ENCODE peak calls at places on chromosomes 3 and 15, in eight cellular contexts. P is GM23338, R is HCT116, I is OCI-LY7, L is GM23248, M is PC-9, G is PC-3, H is MM.1S. N is an unnamed sample. For H3K4me1 and H3K9me2, the result is how much of the 10 kb centered on the place peaks cover.

GRCh38 chr15:22839046-22839705 is 710 bp downstream of the NIPA2 start:
- DNase-seq in P (no peak), R (no peak), I (peak), L (peak), M (no peak), G (no peak), H (peak), N (no peak)

GRCh38 chr3:146396792-146397191 is 72.6 kb downstream of the PLSCR2 start:
- DNase-seq in P (no peak), R (no peak), I (no peak), L (no peak), M (no peak), G (no peak), H (no peak), N (no peak)

GRCh38 chr3:181326637-181327223 is 337.2 kb upstream of the DNAJC19 start:
- DNase-seq in P (peak), R (peak), I (peak), L (peak), M (no peak), G (peak), H (peak), N (peak)

GRCh38 chr3:32500880-32501784 is 1.5 kb downstream of the CMTM6 start:
- DNase-seq in P (peak), R (no peak), I (peak), L (peak), M (no peak), G (no peak), H (no peak), N (no peak)

GRCh38 chr3:157542711-157543485 is 39.7 kb upstream of the VEPH1 start:
- DNase-seq in P (peak), R (no peak), I (no peak), L (peak), M (peak), G (peak), H (no peak), N (peak)

GRCh38 chr3:42504334-42505202 is 2.1 kb downstream of the VIPR1 start:
- DNase-seq in P (no peak), R (no peak), I (no peak), L (no peak), M (no peak), G (no peak), H (no peak), N (peak)

GRCh38 chr3:184148065-184148464 is 7.1 kb upstream of the DVL3 start:
- DNase-seq in P (no peak), R (no peak), I (no peak), L (no peak), M (no peak), G (no peak), H (no peak), N (no peak)

GRCh38 chr15:90550919-90551318 is 21.2 kb downstream of the CRTC3 start:
- DNase-seq in P (no peak), R (no peak), I (peak), L (peak), M (no peak), G (no peak), H (no peak), N (no peak)

GRCh38 chr3:17967953-17968352 is 225.5 kb upstream of the TBC1D5 start:
- DNase-seq in P (no peak), R (no peak), I (no peak), L (no peak), M (no peak), G (no peak), H (no peak), N (no peak)

GRCh38 chr3:62755285-62755684 is 119.9 kb downstream of the CADPS start:
- DNase-seq in P (no peak), R (no peak), I (peak), L (peak), M (no peak), G (peak), H (no peak), N (no peak)

GRCh38 chr3:44184319-44184953 is 57.2 kb upstream of the TOPAZ1 start:
- DNase-seq in P (peak), R (no peak), I (peak), L (peak), M (no peak), G (no peak), H (peak), N (no peak)

DNA sequence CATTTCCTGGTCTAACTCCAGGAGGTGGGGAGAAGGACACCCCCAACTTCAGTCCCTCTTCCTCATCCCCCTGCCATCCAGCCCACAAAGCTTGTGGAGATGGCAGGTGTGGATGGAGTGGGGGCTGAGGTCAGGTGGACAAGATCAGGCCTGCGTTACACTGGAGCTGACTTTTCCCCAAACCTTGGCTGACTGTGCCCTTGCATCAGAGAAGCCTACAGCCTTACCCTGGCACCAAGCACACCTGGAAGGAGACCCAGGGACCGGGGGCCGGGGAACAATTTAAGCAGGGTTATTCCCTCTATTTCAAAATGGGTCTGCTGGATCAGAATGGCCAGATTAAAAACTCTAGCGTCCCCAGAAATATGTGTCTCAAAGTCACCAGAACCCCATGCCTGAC is 14.4 kb downstream of the TNK2 start:
- DNase-seq in P (no peak), R (no peak), I (no peak), L (no peak), M (no peak), G (no peak), H (no peak), N (no peak)
- H3K4me1 ChIP-seq in P (under half), R (under half), I (under half), L (under half), M (under half), G (under half), H (under half), N (under half)

DNA sequence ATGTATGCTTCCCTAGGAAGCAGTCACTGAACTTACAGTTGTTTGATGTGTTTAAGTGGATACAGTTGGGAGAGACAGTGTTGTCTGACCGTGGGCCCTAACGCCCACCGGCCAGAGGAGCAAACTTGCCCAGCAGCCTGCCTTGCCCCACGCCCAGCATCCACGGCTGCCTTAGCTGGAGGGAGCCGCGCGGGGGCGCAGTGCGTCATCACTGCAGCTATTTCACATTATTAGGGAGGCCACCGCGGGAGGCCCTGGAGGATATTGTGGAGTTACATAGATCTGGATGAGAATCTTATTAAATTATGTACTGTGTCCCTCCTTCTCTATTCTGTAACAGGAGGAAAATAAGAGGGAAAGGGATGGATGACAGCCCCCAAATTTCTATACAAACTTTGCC is 267.2 kb downstream of the GABRG3 start:
- DNase-seq in P (peak), R (no peak), I (no peak), L (no peak), M (no peak), G (no peak), H (no peak), N (no peak)
- H3K9me2 ChIP-seq in P (under half), R (under half), I (under half), L (under half), M (under half), G (under half), H (under half), N (under half)

GRCh38 chr3:179526482-179526881 is 36.2 kb upstream of the ACTL6A start:
- DNase-seq in P (no peak), R (no peak), I (no peak), L (no peak), M (no peak), G (no peak), H (no peak), N (no peak)

GRCh38 chr3:179528786-179529185 is 33.9 kb upstream of the ACTL6A start:
- DNase-seq in P (no peak), R (no peak), I (no peak), L (peak), M (no peak), G (peak), H (no peak), N (no peak)

GRCh38 chr3:179526989-179527391 is 35.7 kb upstream of the ACTL6A start:
- DNase-seq in P (peak), R (no peak), I (no peak), L (peak), M (no peak), G (peak), H (no peak), N (peak)
- H3K4me2 ChIP-seq in P (peak), R (peak), I (no peak), L (peak), M (peak), G (peak), H (no peak), N (peak)

DNA sequence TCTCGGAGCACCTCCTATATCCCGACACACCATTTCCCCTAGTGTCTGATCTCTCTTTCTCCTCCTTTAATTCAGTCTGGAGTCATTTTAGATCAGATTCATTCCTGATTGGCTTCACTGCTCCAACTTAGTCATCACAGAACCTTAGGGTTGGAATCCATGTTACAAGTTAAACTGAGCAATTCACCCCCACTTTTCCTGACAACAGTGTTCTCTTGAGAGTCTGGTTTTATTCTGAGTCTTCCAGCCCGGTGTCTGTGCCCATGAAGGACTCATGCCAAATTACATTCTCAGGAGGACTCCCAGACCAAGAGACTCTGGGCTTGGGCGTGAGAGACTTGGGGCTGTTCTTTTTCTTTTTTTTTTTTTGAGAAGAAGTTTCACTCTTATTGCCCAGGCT is 57.5 kb downstream of the LPP start:
- DNase-seq in P (no peak), R (no peak), I (no peak), L (peak), M (no peak), G (no peak), H (no peak), N (no peak)
- H3K4me1 ChIP-seq in P (under half), R (under half), I (half or more), L (under half), M (under half), G (under half), H (under half), N (under half)

GRCh38 chr3:36901588-36901987 is 43.3 kb downstream of the TRANK1 start:
- DNase-seq in P (no peak), R (no peak), I (no peak), L (no peak), M (no peak), G (no peak), H (no peak), N (no peak)

GRCh38 chr3:36903119-36903882 is 41.6 kb downstream of the TRANK1 start:
- DNase-seq in P (no peak), R (no peak), I (no peak), L (no peak), M (no peak), G (no peak), H (no peak), N (no peak)

GRCh38 chr3:36904641-36905040 is 40.2 kb downstream of the TRANK1 start:
- DNase-seq in P (peak), R (no peak), I (no peak), L (peak), M (no peak), G (peak), H (no peak), N (no peak)

GRCh38 chr3:36905545-36905944 is 39.3 kb downstream of the TRANK1 start:
- DNase-seq in P (no peak), R (no peak), I (no peak), L (no peak), M (no peak), G (no peak), H (no peak), N (no peak)

GRCh38 chr3:36900474-36901443 is 44.1 kb downstream of the TRANK1 start:
- DNase-seq in P (no peak), R (no peak), I (peak), L (no peak), M (no peak), G (no peak), H (no peak), N (no peak)
- H3K9me2 ChIP-seq in P (under half), R (under half), I (under half), L (under half), M (under half), G (under half), H (under half), N (under half)

GRCh38 chr15:99154271-99154670 is 49.4 kb downstream of the SYNM start:
- DNase-seq in P (no peak), R (no peak), I (no peak), L (peak), M (no peak), G (no peak), H (no peak), N (no peak)
- H3K4me2 ChIP-seq in P (peak), R (no peak), I (no peak), L (no peak), M (no peak), G (no peak), H (no peak), N (no peak)

DNA sequence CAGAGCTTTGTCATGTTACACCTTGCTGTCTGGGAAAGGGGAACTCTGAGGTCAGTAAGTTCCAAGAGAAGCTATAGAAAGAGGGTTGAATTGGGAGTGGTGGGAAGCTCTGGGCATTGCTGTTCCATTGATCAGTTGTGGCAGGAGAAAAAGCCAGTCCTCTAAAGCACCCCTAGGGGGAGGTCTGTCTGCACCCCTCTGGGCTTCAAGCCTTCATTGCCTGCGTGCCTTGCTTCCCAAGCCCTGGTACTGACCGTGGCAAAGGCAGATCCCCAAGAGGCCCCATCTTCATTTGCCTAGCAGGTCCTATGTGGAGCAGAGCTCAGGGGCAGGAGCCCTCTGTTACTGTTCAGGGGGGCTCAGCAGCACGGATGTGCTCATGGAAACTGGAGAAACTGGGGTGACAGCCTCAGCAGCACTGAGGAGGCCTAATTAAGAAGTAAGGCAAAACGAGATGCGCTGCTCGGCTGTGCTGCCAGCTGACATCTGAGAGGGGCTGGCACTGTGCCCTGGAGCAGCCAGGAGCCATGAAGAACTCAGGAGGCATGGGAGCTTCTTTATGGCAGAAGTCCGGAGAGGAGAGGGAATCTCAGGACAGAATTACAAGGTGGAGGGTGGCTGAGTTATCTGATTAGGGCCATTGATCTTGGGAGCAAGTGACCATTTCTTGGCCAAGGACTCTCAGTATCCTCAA is 270.9 kb downstream of the RPLP1 start:
- DNase-seq in P (peak), R (no peak), I (peak), L (no peak), M (no peak), G (no peak), H (no peak), N (no peak)
- H3K4me1 ChIP-seq in P (under half), R (under half), I (under half), L (under half), M (under half), G (under half), H (under half), N (under half)

DNA sequence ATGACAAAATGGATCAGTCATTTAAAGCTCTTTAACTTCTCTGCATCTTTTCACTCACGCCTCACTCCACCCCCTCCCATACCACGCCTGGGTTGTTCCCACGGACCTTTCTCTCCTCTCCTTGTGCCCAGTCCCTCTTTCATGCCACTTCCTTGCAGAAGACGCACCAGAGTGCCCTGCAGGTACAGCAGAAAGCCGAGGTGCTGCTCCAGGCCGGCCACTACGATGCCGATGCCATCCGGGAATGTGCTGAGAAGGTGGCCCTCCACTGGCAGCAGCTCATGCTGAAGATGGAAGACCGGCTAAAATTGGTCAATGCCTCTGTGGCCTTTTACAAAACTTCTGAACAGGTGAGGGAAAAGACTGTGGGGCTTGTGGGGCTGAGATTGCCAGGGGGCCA is 296.1 kb upstream of the UMPS start:
- DNase-seq in P (no peak), R (no peak), I (no peak), L (no peak), M (no peak), G (no peak), H (no peak), N (no peak)
- H3K9me2 ChIP-seq in P (under half), R (under half), I (under half), L (under half), M (under half), G (under half), H (under half), N (under half)

GRCh38 chr3:8805774-8806173 is 36.4 kb upstream of the OXTR start:
- DNase-seq in P (no peak), R (no peak), I (no peak), L (no peak), M (no peak), G (no peak), H (no peak), N (no peak)
- H3K4me2 ChIP-seq in P (no peak), R (no peak), I (no peak), L (no peak), M (no peak), G (no peak), H (no peak), N (no peak)